ENCODE peak calls at places on chromosome 3, in five cellular contexts. One of them, this sample, is unnamed.

GRCh38 chr3:150303776-150304175 is 104.3 kb upstream of the TSC22D2 start:
- DNase-seq in OCI-LY7: peak; percentile 3
- DNase-seq in bronchial epithelial cell: peak; percentile 31
- DNase-seq in pancreas: no peak
- DNase-seq in astrocyte of the spinal cord: no peak
- DNase-seq in this sample: no peak

GRCh38 chr3:176850498-176850897 is 346.8 kb downstream of the TBL1XR1 start:
- DNase-seq in OCI-LY7: no peak
- DNase-seq in bronchial epithelial cell: no peak
- DNase-seq in pancreas: no peak
- DNase-seq in astrocyte of the spinal cord: no peak
- DNase-seq in this sample: no peak

GRCh38 chr3:126983653-126984390 is 907 bp downstream of the PLXNA1 start:
- DNase-seq in OCI-LY7: no peak
- DNase-seq in bronchial epithelial cell: no peak
- DNase-seq in pancreas: peak; percentile 87
- DNase-seq in astrocyte of the spinal cord: peak; percentile 17
- DNase-seq in this sample: peak; percentile 70

GRCh38 chr3:12856626-12857025 is 15.3 kb upstream of the RPL32 start:
- DNase-seq in OCI-LY7: no peak
- DNase-seq in bronchial epithelial cell: peak; percentile 65
- DNase-seq in pancreas: no peak
- DNase-seq in astrocyte of the spinal cord: no peak
- DNase-seq in this sample: no peak

GRCh38 chr3:171895890-171896289 is 52.7 kb downstream of the TMEM212 start:
- DNase-seq in OCI-LY7: no peak
- DNase-seq in bronchial epithelial cell: no peak
- DNase-seq in pancreas: no peak
- DNase-seq in astrocyte of the spinal cord: no peak
- DNase-seq in this sample: no peak

GRCh38 chr3:13704174-13704573 is 155.2 kb downstream of the FBLN2 start:
- DNase-seq in OCI-LY7: no peak
- DNase-seq in bronchial epithelial cell: no peak
- DNase-seq in pancreas: peak; percentile 5
- DNase-seq in astrocyte of the spinal cord: no peak
- DNase-seq in this sample: no peak

GRCh38 chr3:119490153-119490552 is 8.2 kb upstream of the TIMMDC1 start:
- DNase-seq in OCI-LY7: no peak
- DNase-seq in bronchial epithelial cell: no peak
- DNase-seq in pancreas: no peak
- DNase-seq in astrocyte of the spinal cord: no peak
- DNase-seq in this sample: no peak

GRCh38 chr3:15815696-15816095 is 17.9 kb upstream of the ANKRD28 start:
- DNase-seq in OCI-LY7: peak; percentile 59
- DNase-seq in bronchial epithelial cell: peak; percentile 72
- DNase-seq in pancreas: no peak
- DNase-seq in astrocyte of the spinal cord: peak; percentile 85
- DNase-seq in this sample: no peak

GRCh38 chr3:150333482-150333881 is 74.6 kb upstream of the TSC22D2 start:
- DNase-seq in OCI-LY7: no peak
- DNase-seq in bronchial epithelial cell: no peak
- DNase-seq in pancreas: no peak
- DNase-seq in astrocyte of the spinal cord: no peak
- DNase-seq in this sample: no peak

GRCh38 chr3:195708066-195708465 is 12.7 kb upstream of the MUC20 start:
- DNase-seq in OCI-LY7: no peak
- DNase-seq in bronchial epithelial cell: no peak
- DNase-seq in pancreas: no peak
- DNase-seq in astrocyte of the spinal cord: no peak
- DNase-seq in this sample: no peak

GRCh38 chr3:109874900-109875735 is 537.8 kb upstream of the DPPA4 start:
- DNase-seq in OCI-LY7: no peak
- DNase-seq in bronchial epithelial cell: peak; percentile 94
- DNase-seq in pancreas: no peak
- DNase-seq in astrocyte of the spinal cord: no peak
- DNase-seq in this sample: no peak

GRCh38 chr3:49351521-49352011 is 6.6 kb downstream of the GPX1 start:
- DNase-seq in OCI-LY7: no peak
- DNase-seq in bronchial epithelial cell: peak; percentile 92
- DNase-seq in pancreas: no peak
- DNase-seq in astrocyte of the spinal cord: peak; percentile 83
- DNase-seq in this sample: no peak

GRCh38 chr3:125087768-125088391 is 32.1 kb upstream of the HEG1 start:
- DNase-seq in OCI-LY7: no peak
- DNase-seq in bronchial epithelial cell: peak; percentile 20
- DNase-seq in pancreas: no peak
- DNase-seq in astrocyte of the spinal cord: peak; percentile 49
- DNase-seq in this sample: no peak

GRCh38 chr3:171809513-171810277 is 588 bp downstream of the PLD1 start:
- DNase-seq in OCI-LY7: no peak
- DNase-seq in bronchial epithelial cell: peak; percentile 74
- DNase-seq in pancreas: no peak
- DNase-seq in astrocyte of the spinal cord: peak; percentile 93
- DNase-seq in this sample: peak; percentile 72

GRCh38 chr3:112769624-112770023 is 77.0 kb downstream of the CD200R1L start:
- DNase-seq in OCI-LY7: no peak
- DNase-seq in bronchial epithelial cell: peak; percentile 84
- DNase-seq in pancreas: no peak
- DNase-seq in astrocyte of the spinal cord: no peak
- DNase-seq in this sample: no peak

GRCh38 chr3:107432646-107433045 is 55.4 kb downstream of the CCDC54 start:
- DNase-seq in OCI-LY7: no peak
- DNase-seq in bronchial epithelial cell: no peak
- DNase-seq in pancreas: no peak
- DNase-seq in astrocyte of the spinal cord: peak; percentile 4
- DNase-seq in this sample: no peak

GRCh38 chr3:877001-877400 is 215.8 kb upstream of the CNTN6 start:
- DNase-seq in OCI-LY7: no peak
- DNase-seq in bronchial epithelial cell: no peak
- DNase-seq in pancreas: no peak
- DNase-seq in astrocyte of the spinal cord: peak; percentile 58
- DNase-seq in this sample: no peak

GRCh38 chr3:78494831-78495230 is 1273.0 kb downstream of the ROBO1 start:
- DNase-seq in OCI-LY7: no peak
- DNase-seq in bronchial epithelial cell: no peak
- DNase-seq in pancreas: no peak
- DNase-seq in astrocyte of the spinal cord: no peak
- DNase-seq in this sample: no peak

GRCh38 chr3:72375237-72376154 is 472.7 kb downstream of the SHQ1 start:
- DNase-seq in OCI-LY7: no peak
- DNase-seq in bronchial epithelial cell: no peak
- DNase-seq in pancreas: no peak
- DNase-seq in astrocyte of the spinal cord: no peak
- DNase-seq in this sample: peak; percentile 55

GRCh38 chr3:118537454-118537853 is 497.2 kb downstream of the IGSF11 start:
- DNase-seq in OCI-LY7: no peak
- DNase-seq in bronchial epithelial cell: no peak
- DNase-seq in pancreas: no peak
- DNase-seq in astrocyte of the spinal cord: no peak
- DNase-seq in this sample: no peak

GRCh38 chr3:14461006-14461747 is 58.8 kb downstream of the SLC6A6 start:
- DNase-seq in OCI-LY7: no peak
- DNase-seq in bronchial epithelial cell: no peak
- DNase-seq in pancreas: no peak
- DNase-seq in astrocyte of the spinal cord: no peak
- DNase-seq in this sample: no peak

GRCh38 chr3:64321747-64322146 is 96.5 kb upstream of the PRICKLE2 start:
- DNase-seq in OCI-LY7: no peak
- DNase-seq in bronchial epithelial cell: peak; percentile 86
- DNase-seq in pancreas: no peak
- DNase-seq in astrocyte of the spinal cord: peak; percentile 81
- DNase-seq in this sample: no peak

GRCh38 chr3:64318001-64318400 is 92.7 kb upstream of the PRICKLE2 start:
- DNase-seq in OCI-LY7: no peak
- DNase-seq in bronchial epithelial cell: no peak
- DNase-seq in pancreas: no peak
- DNase-seq in astrocyte of the spinal cord: peak; percentile 47
- DNase-seq in this sample: no peak

GRCh38 chr3:64316971-64317370 is 91.7 kb upstream of the PRICKLE2 start:
- DNase-seq in OCI-LY7: no peak
- DNase-seq in bronchial epithelial cell: peak; percentile 77
- DNase-seq in pancreas: no peak
- DNase-seq in astrocyte of the spinal cord: peak; percentile 22
- DNase-seq in this sample: no peak

GRCh38 chr3:64319391-64319790 is 94.1 kb upstream of the PRICKLE2 start:
- DNase-seq in OCI-LY7: no peak
- DNase-seq in bronchial epithelial cell: no peak
- DNase-seq in pancreas: no peak
- DNase-seq in astrocyte of the spinal cord: no peak
- DNase-seq in this sample: no peak

DNA sequence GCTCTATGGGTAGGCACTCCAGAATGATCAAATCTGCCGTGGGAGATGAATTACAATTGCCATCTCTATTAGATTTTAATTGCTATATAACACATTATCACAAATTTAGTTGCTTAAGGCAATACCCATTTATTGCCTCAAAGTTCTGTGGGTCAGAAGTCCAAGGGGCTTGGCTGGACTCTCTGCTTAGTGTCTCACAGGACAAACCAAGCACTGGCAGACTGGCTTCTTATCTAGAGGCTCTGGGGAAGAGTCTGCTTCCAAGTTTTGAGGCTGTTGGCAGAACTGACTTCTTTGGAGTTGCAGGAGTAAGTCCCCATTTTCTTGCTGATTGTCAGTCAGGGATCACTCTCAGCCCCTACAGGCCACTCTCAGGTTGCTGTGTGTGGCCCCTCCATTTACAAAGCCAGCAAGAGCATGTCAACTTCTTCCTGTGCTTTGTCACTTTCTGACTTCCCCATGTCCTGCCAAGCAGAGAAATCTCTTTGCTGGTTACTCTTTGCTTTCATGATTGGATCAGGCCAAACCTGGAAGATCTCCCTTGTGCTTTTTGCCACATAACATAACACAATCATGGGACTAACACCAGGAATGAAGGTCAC is 93.5 kb upstream of the PRICKLE2 start:
- DNase-seq in OCI-LY7: no peak
- DNase-seq in bronchial epithelial cell: no peak
- DNase-seq in pancreas: no peak
- DNase-seq in astrocyte of the spinal cord: no peak
- DNase-seq in this sample: no peak
- TF ChIP-seq CTCF in OCI-LY7: no peak
- TF ChIP-seq CTCF in bronchial epithelial cell: no peak
- TF ChIP-seq CTCF in pancreas: no peak
- TF ChIP-seq CTCF in astrocyte of the spinal cord: no peak
- TF ChIP-seq CTCF in this sample: no peak

DNA sequence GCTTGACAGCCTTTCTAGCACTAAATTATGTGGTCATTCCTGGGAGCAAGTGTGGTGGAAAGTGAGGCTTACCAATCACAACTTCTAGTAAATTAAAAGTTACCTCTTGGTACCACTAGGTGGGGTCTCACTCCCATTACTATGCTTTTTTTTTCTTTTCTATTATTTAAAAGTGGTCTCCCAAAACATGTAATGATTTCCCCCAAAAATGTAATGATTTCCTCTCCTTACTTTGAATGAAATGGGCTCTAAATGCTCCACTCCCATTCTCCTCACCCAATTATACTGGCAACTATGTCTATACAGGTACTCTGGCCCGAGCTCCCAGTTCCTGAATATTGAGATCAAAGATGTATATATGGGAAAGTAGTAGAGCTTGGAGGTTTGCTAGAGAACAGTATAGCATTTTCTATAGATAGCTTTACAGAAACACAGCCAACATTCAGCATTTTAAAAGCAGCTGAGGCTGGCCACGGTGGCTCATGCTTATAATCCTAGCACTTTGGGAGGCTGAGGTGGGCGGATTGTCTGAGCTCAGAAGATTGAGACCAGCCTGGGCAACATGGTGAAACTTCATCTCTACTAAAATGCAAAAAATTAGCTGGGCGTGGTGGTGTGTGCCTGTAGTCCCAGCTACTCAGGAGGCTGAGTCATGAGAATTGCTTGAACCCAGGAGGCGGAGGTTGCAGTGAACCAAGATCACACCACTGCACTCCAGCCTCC is 70.9 kb downstream of the DCUN1D1 start:
- DNase-seq in OCI-LY7: peak; percentile 41
- DNase-seq in bronchial epithelial cell: peak; percentile 32
- DNase-seq in pancreas: no peak
- DNase-seq in astrocyte of the spinal cord: peak; percentile 29
- DNase-seq in this sample: peak; percentile 13
- TF ChIP-seq CTCF in OCI-LY7: peak; percentile 92
- TF ChIP-seq CTCF in bronchial epithelial cell: peak; percentile 40
- TF ChIP-seq CTCF in pancreas: peak; percentile 14
- TF ChIP-seq CTCF in astrocyte of the spinal cord: peak; percentile 54
- TF ChIP-seq CTCF in this sample: peak; percentile 53

GRCh38 chr3:2927252-2927651 is 182.9 kb downstream of the IL5RA start:
- DNase-seq in OCI-LY7: no peak
- DNase-seq in bronchial epithelial cell: no peak
- DNase-seq in pancreas: no peak
- DNase-seq in astrocyte of the spinal cord: no peak
- DNase-seq in this sample: no peak
- TF ChIP-seq CTCF in OCI-LY7: no peak
- TF ChIP-seq CTCF in bronchial epithelial cell: no peak
- TF ChIP-seq CTCF in pancreas: no peak
- TF ChIP-seq CTCF in astrocyte of the spinal cord: no peak
- TF ChIP-seq CTCF in this sample: no peak

DNA sequence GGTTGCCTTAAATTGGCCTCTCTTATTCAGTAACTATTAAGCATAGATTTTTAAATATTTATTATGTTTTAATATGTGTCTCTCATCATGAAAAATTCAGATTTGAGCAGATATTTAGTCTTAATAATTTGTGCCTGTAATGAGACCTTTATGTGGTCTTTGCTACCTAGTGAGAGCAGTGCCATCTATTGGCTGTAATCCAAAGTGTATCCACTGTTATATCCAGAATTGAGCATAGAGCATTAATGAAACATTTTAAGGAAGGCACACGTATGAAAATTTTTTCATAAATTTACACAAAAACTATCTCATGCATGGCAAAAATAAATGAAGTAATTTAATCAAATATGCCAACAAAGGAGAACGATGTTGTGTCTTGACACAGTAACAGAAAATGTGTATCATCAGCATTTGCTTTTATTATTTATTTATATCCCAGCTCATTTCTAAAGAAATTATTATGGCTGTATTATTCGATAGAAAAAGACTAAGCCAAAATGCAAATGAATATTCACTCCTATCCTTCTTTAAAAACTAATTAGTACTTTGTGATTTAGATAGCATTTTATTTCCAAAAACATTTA is 203.5 kb downstream of the RSRC1 start:
- DNase-seq in OCI-LY7: peak; percentile 52
- DNase-seq in bronchial epithelial cell: peak; percentile 52
- DNase-seq in pancreas: no peak
- DNase-seq in astrocyte of the spinal cord: peak; percentile 43
- DNase-seq in this sample: peak; percentile 35
- TF ChIP-seq CTCF in OCI-LY7: peak; percentile 94
- TF ChIP-seq CTCF in bronchial epithelial cell: peak; percentile 32
- TF ChIP-seq CTCF in pancreas: no peak
- TF ChIP-seq CTCF in astrocyte of the spinal cord: peak; percentile 45
- TF ChIP-seq CTCF in this sample: peak; percentile 64

GRCh38 chr3:133964547-133964946 is 65.2 kb downstream of the SLCO2A1 start:
- DNase-seq in OCI-LY7: no peak
- DNase-seq in bronchial epithelial cell: no peak
- DNase-seq in pancreas: no peak
- DNase-seq in astrocyte of the spinal cord: no peak
- DNase-seq in this sample: no peak
- TF ChIP-seq CTCF in OCI-LY7: peak; percentile 35
- TF ChIP-seq CTCF in bronchial epithelial cell: peak; percentile 25
- TF ChIP-seq CTCF in pancreas: no peak
- TF ChIP-seq CTCF in astrocyte of the spinal cord: peak; percentile 22
- TF ChIP-seq CTCF in this sample: no peak